ENCODE peak calls at places on chromosomes 3 and 15, in four cellular contexts. P, O, E and W are unnamed samples.

GRCh38 chr3:115381573-115381912 is 234.5 kb upstream of the ZBTB20 start:
- DNase-seq in O (no peak), E (no peak), P (no peak), W (no peak)

GRCh38 chr3:158471639-158472294 is 99.2 kb upstream of the MLF1 start:
- DNase-seq in O (peak; percentile 97), E (no peak), P (no peak), W (no peak)

GRCh38 chr15:55327392-55327791 is 8.4 kb downstream of the PIGB start:
- DNase-seq in P (no peak), O (no peak), E (no peak), W (no peak)

GRCh38 chr3:107752202-107752990 is 229.6 kb downstream of the BBX start:
- DNase-seq in P (no peak), O (peak; percentile 41), E (peak; percentile 29), W (no peak)

GRCh38 chr15:72271895-72272212 is 500 bp downstream of the PARP6 start:
- DNase-seq in E (no peak), O (peak; percentile 12), P (no peak), W (no peak)

GRCh38 chr3:193942516-193943055 is 193.4 kb upstream of the HES1 start:
- DNase-seq in E (no peak), O (no peak), P (no peak), W (no peak)

GRCh38 chr15:34651962-34652725 is 68.7 kb upstream of the GOLGA8B start:
- DNase-seq in O (no peak), P (no peak), E (no peak), W (no peak)

GRCh38 chr15:96699871-96700401 is 369.4 kb downstream of the NR2F2 start:
- DNase-seq in E (no peak), O (no peak), P (no peak), W (no peak)

GRCh38 chr15:99981223-99981647 is 248.0 kb upstream of the LYSMD4 start:
- DNase-seq in E (no peak), O (no peak), P (no peak), W (no peak)

GRCh38 chr15:99955181-99955525 is 221.9 kb upstream of the LYSMD4 start:
- DNase-seq in O (no peak), P (no peak), E (no peak), W (no peak)

GRCh38 chr15:41544650-41545015 is 576 bp upstream of the RPAP1 start:
- DNase-seq in P (peak; percentile 42), E (no peak), O (no peak), W (no peak)

GRCh38 chr15:94856267-94856854 is 625.0 kb downstream of the MCTP2 start:
- DNase-seq in O (no peak), E (no peak), P (no peak), W (no peak)

GRCh38 chr15:59798605-59798917 is 109.4 kb upstream of the BNIP2 start:
- DNase-seq in E (no peak), O (no peak), P (no peak), W (no peak)

GRCh38 chr3:94423566-94423965 is 360.7 kb downstream of the NSUN3 start:
- DNase-seq in E (no peak), O (peak; percentile 85), P (no peak), W (no peak)

GRCh38 chr3:100641471-100642032 is 32.2 kb downstream of the ADGRG7 start:
- DNase-seq in E (no peak), O (no peak), P (no peak), W (no peak)

GRCh38 chr3:194586839-194587238 is 46.4 kb downstream of the TMEM44 start:
- DNase-seq in O (peak; percentile 84), E (no peak), P (no peak), W (no peak)

GRCh38 chr3:14301558-14301957 is 100.8 kb upstream of the SLC6A6 start:
- DNase-seq in O (peak; percentile 18), P (no peak), E (no peak), W (no peak)

GRCh38 chr15:90765966-90766365 is 48.8 kb downstream of the BLM start:
- DNase-seq in P (no peak), E (no peak), O (no peak), W (no peak)

GRCh38 chr15:74036271-74037170 is 42.0 kb downstream of the PML start:
- DNase-seq in O (peak; percentile 73), E (peak; percentile 74), P (peak; percentile 49), W (peak; percentile 59)

GRCh38 chr15:62472616-62473299 is 307.7 kb upstream of the C2CD4B start:
- DNase-seq in E (peak; percentile 19), O (no peak), P (no peak), W (no peak)

GRCh38 chr3:172528677-172529076 is 5.4 kb upstream of the TNFSF10 start:
- DNase-seq in P (no peak), E (no peak), O (no peak), W (no peak)

GRCh38 chr3:196241704-196242103 is 25.4 kb downstream of the SLC51A start:
- DNase-seq in O (no peak), P (no peak), E (no peak), W (no peak)

GRCh38 chr3:98548544-98548943 is 16.8 kb downstream of the GPR15 start:
- DNase-seq in E (no peak), P (no peak), O (no peak), W (no peak)

GRCh38 chr15:69224383-69224782 is 63.9 kb downstream of the GLCE start:
- DNase-seq in O (no peak), E (no peak), P (peak; percentile 58), W (no peak)

GRCh38 chr3:72625616-72626337 is 222.5 kb downstream of the SHQ1 start:
- DNase-seq in P (no peak), O (peak; percentile 16), E (no peak), W (no peak)

GRCh38 chr15:60541784-60542617 is 63.1 kb upstream of the ICE2 start:
- DNase-seq in E (no peak), O (no peak), P (no peak), W (no peak)

GRCh38 chr3:167852216-167852615 is 116.7 kb downstream of the SERPINI1 start:
- DNase-seq in P (no peak), O (peak; percentile 10), E (no peak), W (no peak)

GRCh38 chr15:78058401-78058935 is 19.0 kb downstream of the TBC1D2B start:
- DNase-seq in P (no peak), O (no peak), E (no peak), W (no peak)

GRCh38 chr3:71905426-71905825 is 120.5 kb upstream of the PROK2 start:
- DNase-seq in P (no peak), O (no peak), E (no peak), W (no peak)

GRCh38 chr15:42404461-42405235 is 45.3 kb downstream of the CAPN3 start:
- DNase-seq in P (no peak), E (no peak), O (no peak), W (peak; percentile 15)

GRCh38 chr15:55250392-55250791 is 39.2 kb downstream of the RAB27A start:
- DNase-seq in P (no peak), E (no peak), O (peak; percentile 76), W (no peak)

GRCh38 chr15:53811530-53811929 is 52.1 kb upstream of the WDR72 start:
- DNase-seq in E (no peak), O (no peak), P (no peak), W (no peak)

GRCh38 chr3:171959532-171960044 is 79.8 kb upstream of the FNDC3B start:
- DNase-seq in E (no peak), O (no peak), P (no peak), W (no peak)

GRCh38 chr3:60323180-60323579 is 928.1 kb downstream of the FHIT start:
- DNase-seq in O (no peak), E (no peak), P (no peak), W (no peak)

GRCh38 chr3:126649556-126650092 is 5.3 kb downstream of the TXNRD3 start:
- DNase-seq in E (no peak), O (peak; percentile 50), P (no peak), W (no peak)
- TF ChIP-seq CTCF in E (no peak), O (no peak), P (no peak), W (no peak)

GRCh38 chr15:80367094-80367493 is 37.1 kb upstream of the ARNT2 start:
- DNase-seq in O (peak; percentile 7), E (no peak), P (no peak), W (peak; percentile 12)
- TF ChIP-seq CTCF in O (peak; percentile 18), E (no peak), P (no peak), W (peak; percentile 24)

DNA sequence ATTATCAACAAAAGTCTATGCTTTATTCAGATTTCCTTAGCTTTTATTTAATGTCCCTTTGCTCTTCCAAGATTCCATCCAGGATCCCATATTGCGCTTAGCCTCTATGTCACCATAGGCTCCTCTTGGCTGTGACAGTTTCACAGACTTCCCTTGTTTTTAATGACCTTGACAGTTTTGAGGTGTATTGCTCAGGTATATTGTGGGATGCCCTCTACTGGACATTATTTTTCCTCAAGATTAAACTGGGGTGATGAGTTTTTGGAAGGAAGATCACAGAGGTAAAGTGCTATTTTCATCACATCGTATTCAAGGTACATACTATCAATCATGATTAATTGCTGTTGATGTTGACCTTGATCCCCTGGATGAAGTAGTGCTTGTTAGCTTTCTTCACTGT is 99.1 kb upstream of the SMAD3 start:
- DNase-seq in P (no peak), O (no peak), E (no peak), W (no peak)
- TF ChIP-seq CTCF in P (no peak), O (peak; percentile 19), E (peak; percentile 49), W (peak; percentile 34)

GRCh38 chr3:47193871-47194859 is 30.3 kb upstream of the SETD2 start:
- DNase-seq in E (no peak), O (peak; percentile 56), P (no peak), W (no peak)
- TF ChIP-seq CTCF in E (no peak), O (no peak), P (no peak), W (no peak)

GRCh38 chr3:189950258-189950657 is 170.4 kb downstream of the P3H2 start:
- DNase-seq in E (no peak), O (no peak), P (no peak), W (no peak)
- TF ChIP-seq CTCF in E (no peak), O (no peak), P (no peak), W (no peak)

GRCh38 chr3:38541800-38542199 is 45.7 kb downstream of the EXOG start:
- DNase-seq in O (no peak), E (no peak), P (no peak), W (no peak)
- TF ChIP-seq CTCF in O (no peak), E (no peak), P (no peak), W (no peak)

DNA sequence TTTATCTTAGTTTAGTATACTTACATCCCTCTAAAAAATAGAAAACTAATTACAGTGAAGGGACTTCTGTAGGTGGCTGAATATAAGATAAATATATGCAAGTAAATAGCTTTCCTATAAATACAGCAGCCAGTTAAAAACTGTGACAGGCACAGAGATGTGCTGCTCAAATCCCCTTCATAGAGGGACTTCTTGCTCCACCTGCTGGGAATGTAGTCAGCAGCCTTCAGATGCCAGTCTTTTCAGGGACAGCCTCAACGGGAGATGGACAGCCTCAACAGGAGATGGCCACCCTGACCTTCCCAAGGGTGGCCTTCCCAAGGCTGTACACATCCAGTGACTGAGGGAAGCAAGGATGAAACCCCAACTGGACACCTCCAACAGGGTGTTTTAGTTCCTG is 15.7 kb upstream of the PRR23E start:
- DNase-seq in O (no peak), E (no peak), P (peak; percentile 38), W (no peak)
- TF ChIP-seq CTCF in O (peak; percentile 6), E (no peak), P (no peak), W (no peak)